ENCODE peak calls at places on chromosomes 7 and 10, in ten cellular contexts. Z is transverse colon, J is stomach, U is ovary, X is upper lobe of left lung, P is esophagus muscularis mucosa, V is sigmoid colon, S is A549, O is HepG2, W is SK-N-SH. K is an unnamed sample.

GRCh38 chr7:139041378-139042053 is 5.7 kb upstream of the ZC3HAV1L start:
- DNase-seq in P (no peak), X (no peak), V (no peak), S (no peak), W (no peak), U (no peak), Z (no peak), O (no peak), J (no peak), K (no peak)

GRCh38 chr7:32415936-32416335 is 74.2 kb downstream of the LSM5 start:
- DNase-seq in W (no peak), U (no peak), V (no peak), X (peak), O (no peak), Z (no peak), P (peak), S (no peak), J (no peak), K (no peak)

GRCh38 chr10:27743736-27744477 is 1.7 kb downstream of the MKX start:
- DNase-seq in J (no peak), O (no peak), S (no peak), W (peak), X (peak), V (peak), Z (peak), U (no peak), P (no peak), K (no peak)

GRCh38 chr7:128454808-128455555 is 696 bp upstream of the HILPDA start:
- DNase-seq in P (no peak), O (no peak), W (no peak), J (no peak), X (peak), V (no peak), Z (no peak), U (no peak), S (no peak), K (no peak)

GRCh38 chr10:128173383-128173782 is 47.2 kb upstream of the MKI67 start:
- DNase-seq in P (no peak), X (no peak), S (no peak), U (no peak), Z (no peak), W (no peak), O (peak), J (no peak), V (no peak), K (no peak)

GRCh38 chr7:79930604-79931003 is 204.0 kb upstream of the GNAI1 start:
- DNase-seq in J (no peak), P (no peak), X (no peak), Z (no peak), S (no peak), O (no peak), W (no peak), U (no peak), V (no peak), K (no peak)

GRCh38 chr10:88874271-88874670 is 5.8 kb upstream of the STAMBPL1 start:
- DNase-seq in O (no peak), Z (no peak), S (no peak), V (no peak), X (no peak), W (no peak), J (no peak), P (no peak), U (no peak), K (no peak)

GRCh38 chr10:16992611-16993119 is 136.9 kb downstream of the CUBN start:
- DNase-seq in P (no peak), V (no peak), X (no peak), U (no peak), S (no peak), W (no peak), Z (no peak), O (no peak), J (no peak), K (no peak)

GRCh38 chr10:119658274-119658673 is 7.1 kb downstream of the BAG3 start:
- DNase-seq in J (peak), Z (peak), W (no peak), X (peak), S (peak), O (peak), V (peak), P (peak), U (peak), K (peak)

GRCh38 chr7:155544485-155544884 is 1.9 kb downstream of the CNPY1 start:
- DNase-seq in X (no peak), O (no peak), Z (no peak), W (no peak), S (no peak), V (no peak), U (no peak), P (no peak), J (no peak), K (no peak)

GRCh38 chr10:59434463-59435326 is 72.3 kb upstream of the FAM13C start:
- DNase-seq in J (no peak), V (no peak), P (no peak), O (no peak), X (no peak), Z (no peak), S (no peak), W (no peak), U (no peak), K (no peak)

DNA sequence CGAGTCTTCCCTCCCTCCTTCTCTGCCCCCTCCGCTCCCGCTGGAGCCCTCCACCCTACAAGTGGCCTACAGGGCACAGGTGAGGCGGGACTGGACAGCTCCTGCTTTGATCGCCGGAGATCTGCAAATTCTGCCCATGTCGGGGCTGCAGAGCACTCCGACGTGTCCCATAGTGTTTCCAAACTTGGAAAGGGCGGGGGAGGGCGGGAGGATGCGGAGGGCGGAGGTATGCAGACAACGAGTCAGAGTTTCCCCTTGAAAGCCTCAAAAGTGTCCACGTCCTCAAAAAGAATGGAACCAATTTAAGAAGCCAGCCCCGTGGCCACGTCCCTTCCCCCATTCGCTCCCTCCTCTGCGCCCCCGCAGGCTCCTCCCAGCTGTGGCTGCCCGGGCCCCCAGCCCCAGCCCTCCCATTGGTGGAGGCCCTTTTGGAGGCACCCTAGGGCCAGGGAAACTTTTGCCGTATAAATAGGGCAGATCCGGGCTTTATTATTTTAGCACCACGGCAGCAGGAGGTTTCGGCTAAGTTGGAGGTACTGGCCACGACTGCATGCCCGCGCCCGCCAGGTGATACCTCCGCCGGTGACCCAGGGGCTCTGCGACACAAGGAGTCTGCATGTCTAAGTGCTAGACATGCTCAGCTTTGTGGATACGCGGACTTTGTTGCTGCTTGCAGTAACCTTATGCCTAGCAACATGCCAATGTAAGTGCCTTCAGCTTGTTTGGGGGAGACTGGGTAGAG is at the start of gene COL1A2:
- DNase-seq in P (peak), X (peak), S (no peak), J (peak), W (peak), O (no peak), U (peak), Z (peak), V (peak), K (peak)
- TF ChIP-seq EP300 in P (no peak), X (no peak), S (no peak), J (no peak), W (no peak), O (no peak), U (no peak), Z (no peak), V (no peak), K (no peak)

DNA sequence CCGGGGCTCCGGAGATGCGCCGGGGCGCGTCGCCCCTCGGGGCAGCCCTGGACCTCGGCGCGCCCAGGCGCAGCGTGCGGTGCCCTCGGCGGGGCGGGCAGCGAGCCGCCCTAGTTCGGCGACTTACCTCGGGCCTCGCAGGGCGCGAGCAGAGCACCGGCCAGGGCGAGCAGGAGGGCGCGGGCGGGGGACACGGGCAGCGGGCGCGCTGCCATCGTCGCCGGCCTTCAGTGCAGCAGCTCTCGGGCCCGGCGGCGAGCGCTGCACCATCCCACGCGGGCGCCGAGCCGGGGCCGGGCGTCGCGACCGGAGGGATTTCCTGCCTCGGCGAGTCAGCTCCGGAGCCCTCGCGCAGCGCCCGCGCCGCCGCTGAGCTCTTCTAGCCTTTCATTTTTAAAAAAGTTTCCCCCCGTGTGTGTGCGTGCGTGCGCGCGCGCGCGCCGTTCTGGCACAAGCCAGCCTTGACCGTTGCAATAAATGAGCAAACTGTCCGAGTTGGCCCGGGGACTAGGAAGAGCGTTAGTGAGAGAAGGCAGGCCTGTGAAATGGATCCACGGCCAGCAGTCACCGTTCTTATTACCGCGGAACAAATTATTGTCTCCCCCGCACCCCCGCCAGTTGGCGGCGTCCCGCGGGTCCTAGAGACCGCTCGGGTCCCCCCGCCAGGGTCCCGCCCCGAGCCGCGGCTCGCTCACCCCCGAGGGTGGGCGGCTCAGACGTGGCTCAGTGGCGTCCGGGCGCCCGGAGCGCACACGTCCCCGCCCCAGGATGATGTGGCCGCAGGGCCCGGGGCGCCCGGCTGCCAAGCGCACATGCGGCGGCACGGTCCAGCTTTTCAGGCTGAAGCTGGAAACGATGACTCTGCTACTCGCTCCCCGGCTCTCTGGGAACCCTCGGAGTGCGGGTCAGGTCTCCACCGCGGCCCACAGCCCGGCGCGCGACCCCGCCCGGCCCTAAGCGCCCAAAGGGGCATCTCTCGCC is at the start of gene ADAM12:
- DNase-seq in V (peak), P (peak), X (peak), Z (peak), U (peak), J (no peak), O (no peak), W (peak), S (peak), K (peak)
- H3K4me3 ChIP-seq in V (peak), P (peak), X (peak), Z (peak), U (peak), J (peak), O (no peak), W (peak), S (peak), K (peak)

GRCh38 chr10:24952701-24953349 is 419 bp upstream of the PRTFDC1 start:
- DNase-seq in W (peak), S (peak), Z (peak), J (peak), X (peak), V (peak), O (no peak), U (peak), P (peak), K (peak)
- TF ChIP-seq CTCF in W (peak), S (peak), Z (peak), J (no peak), X (peak), V (no peak), O (no peak), U (peak), P (peak), K (peak)

DNA sequence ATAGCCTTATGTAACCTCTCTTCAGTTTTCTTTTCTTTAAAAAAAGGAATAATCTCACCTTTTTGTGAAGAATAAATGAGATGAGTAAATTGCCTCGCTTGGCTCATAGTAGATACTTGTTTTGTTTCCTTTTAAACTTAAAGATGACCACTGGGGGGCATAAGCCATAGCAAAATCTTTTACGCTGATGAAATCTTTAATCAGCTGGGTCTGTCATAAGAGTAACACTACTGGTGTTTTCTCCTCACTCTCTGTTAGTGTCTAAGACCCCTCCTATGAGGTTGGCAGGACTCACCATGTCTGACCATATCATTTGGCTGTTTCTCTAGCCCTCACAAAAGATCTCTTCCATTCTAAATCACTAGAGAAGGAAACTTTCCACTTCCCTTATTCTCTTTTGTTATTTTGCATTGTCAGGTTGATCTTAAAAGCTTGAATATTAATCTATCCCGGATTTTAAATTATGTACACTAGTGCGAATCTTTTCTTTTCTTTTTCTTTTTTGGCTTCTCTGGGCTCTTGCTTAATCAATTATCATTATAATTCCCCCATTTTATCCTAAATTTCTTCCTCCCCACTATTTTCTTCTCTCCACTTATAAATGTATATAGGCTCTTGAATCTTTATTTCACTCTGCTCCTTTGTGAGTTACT is 12.5 kb downstream of the STAG3 start:
- DNase-seq in W (peak), U (no peak), X (no peak), J (no peak), V (no peak), Z (no peak), S (peak), P (no peak), O (peak), K (no peak)
- TF ChIP-seq EP300 in W (no peak), U (no peak), X (no peak), J (no peak), V (no peak), Z (no peak), S (no peak), P (no peak), O (no peak), K (no peak)

GRCh38 chr10:73357821-73358220 is 843 bp downstream of the CFAP70 start:
- DNase-seq in S (no peak), U (no peak), J (no peak), P (no peak), X (no peak), O (no peak), W (no peak), Z (no peak), V (no peak), K (no peak)
- H3K4me3 ChIP-seq in S (peak), U (peak), J (peak), P (peak), X (peak), O (peak), W (peak), Z (peak), V (peak), K (peak)